ENCODE peak calls at places on chromosomes 13 and 19, in eight cellular contexts. Y is colonic mucosa, G is hepatocyte, L is cardiac muscle cell, W is heart left ventricle, D is fibroblast of mammary gland, P is right atrium auricular region, A is upper lobe of right lung. V is an unnamed sample.

GRCh38 chr13:91112191-91112579 is 235.3 kb upstream of the MIR17HG start:
- DNase-seq in Y (no peak), G (no peak), L (no peak), W (no peak), D (no peak), P (no peak), A (no peak), V (no peak)

GRCh38 chr13:40175639-40176038 is 490.8 kb downstream of the FOXO1 start:
- DNase-seq in Y (no peak), G (no peak), L (peak), W (no peak), D (peak), P (no peak), A (no peak), V (no peak)

GRCh38 chr19:56987184-56987583 is 132.6 kb upstream of the USP29 start:
- DNase-seq in Y (no peak), G (no peak), L (no peak), W (no peak), D (no peak), P (no peak), A (no peak), V (no peak)

GRCh38 chr13:22372261-22372660 is 701.4 kb downstream of the FGF9 start:
- DNase-seq in Y (no peak), G (no peak), L (no peak), W (no peak), D (no peak), P (no peak), A (no peak), V (peak)

GRCh38 chr13:81597101-81597500 is 1256.2 kb upstream of the SPRY2 start:
- DNase-seq in Y (no peak), G (no peak), L (no peak), W (no peak), D (no peak), P (no peak), A (no peak), V (no peak)

GRCh38 chr19:10543420-10544241 is at the start of gene ATG4D:
- DNase-seq in Y (peak), G (peak), L (peak), W (peak), D (peak), P (no peak), A (peak), V (peak)

GRCh38 chr19:28727133-28727834 is 485.7 kb downstream of the UQCRFS1 start:
- DNase-seq in Y (no peak), G (no peak), L (peak), W (peak), D (peak), P (no peak), A (peak), V (no peak)

GRCh38 chr13:80881495-80882482 is 540.9 kb upstream of the SPRY2 start:
- DNase-seq in Y (no peak), G (peak), L (peak), W (no peak), D (peak), P (no peak), A (no peak), V (no peak)

GRCh38 chr19:56403261-56403660 is 871 bp upstream of the ZNF583 start:
- DNase-seq in Y (no peak), G (no peak), L (peak), W (no peak), D (no peak), P (no peak), A (no peak), V (no peak)

GRCh38 chr13:102139626-102140025 is 262.2 kb downstream of the FGF14 start:
- DNase-seq in Y (no peak), G (no peak), L (no peak), W (no peak), D (no peak), P (no peak), A (no peak), V (no peak)

GRCh38 chr13:41696163-41697003 is 239.0 kb downstream of the RGCC start:
- DNase-seq in Y (no peak), G (peak), L (peak), W (no peak), D (peak), P (no peak), A (no peak), V (peak)

GRCh38 chr19:15864824-15865223 is 33.0 kb downstream of the CYP4F2 start:
- DNase-seq in Y (no peak), G (no peak), L (no peak), W (no peak), D (no peak), P (no peak), A (no peak), V (no peak)

GRCh38 chr13:46168341-46168740 is 13.6 kb downstream of the LCP1 start:
- DNase-seq in Y (no peak), G (peak), L (peak), W (no peak), D (peak), P (no peak), A (peak), V (no peak)

GRCh38 chr13:46896346-46897138 is at the start of gene HTR2A:
- DNase-seq in Y (no peak), G (peak), L (peak), W (peak), D (peak), P (peak), A (peak), V (no peak)

GRCh38 chr13:109156181-109156935 is 526.9 kb downstream of the MYO16 start:
- DNase-seq in Y (no peak), G (no peak), L (peak), W (no peak), D (peak), P (no peak), A (peak), V (peak)

GRCh38 chr19:17110599-17110966 is 35.0 kb downstream of the MYO9B start:
- DNase-seq in Y (no peak), G (no peak), L (no peak), W (no peak), D (no peak), P (no peak), A (no peak), V (no peak)

GRCh38 chr19:54029930-54030490 is 33.7 kb downstream of the VSTM1 start:
- DNase-seq in Y (peak), G (peak), L (peak), W (no peak), D (peak), P (peak), A (no peak), V (peak)

GRCh38 chr13:75129331-75129730 is 352.6 kb downstream of the TBC1D4 start:
- DNase-seq in Y (no peak), G (no peak), L (no peak), W (no peak), D (peak), P (no peak), A (no peak), V (no peak)

GRCh38 chr19:1109697-1110671 is 6.2 kb downstream of the GPX4 start:
- DNase-seq in Y (no peak), G (no peak), L (no peak), W (no peak), D (no peak), P (no peak), A (no peak), V (no peak)

GRCh38 chr19:51016798-51017683 is 2.5 kb downstream of the KLK10 start:
- DNase-seq in Y (no peak), G (peak), L (peak), W (no peak), D (peak), P (peak), A (no peak), V (no peak)

GRCh38 chr13:114313061-114313860 is 1.0 kb upstream of the CHAMP1 start:
- DNase-seq in Y (no peak), G (no peak), L (no peak), W (no peak), D (peak), P (no peak), A (no peak), V (no peak)

GRCh38 chr19:14118165-14119051 is 846 bp upstream of the PRKACA start:
- DNase-seq in Y (peak), G (peak), L (peak), W (peak), D (peak), P (peak), A (peak), V (peak)

GRCh38 chr13:46655727-46656180 is 102.8 kb downstream of the LRCH1 start:
- DNase-seq in Y (peak), G (no peak), L (peak), W (no peak), D (no peak), P (no peak), A (no peak), V (no peak)

GRCh38 chr13:85379433-85379832 is 419.8 kb downstream of the SLITRK6 start:
- DNase-seq in Y (no peak), G (no peak), L (peak), W (no peak), D (no peak), P (no peak), A (no peak), V (no peak)

GRCh38 chr19:19459099-19459498 is 53.6 kb downstream of the GATAD2A start:
- DNase-seq in Y (no peak), G (no peak), L (peak), W (no peak), D (peak), P (no peak), A (no peak), V (no peak)

GRCh38 chr19:34350161-34350561 is 14.8 kb upstream of the GPI start:
- DNase-seq in Y (no peak), G (no peak), L (no peak), W (no peak), D (peak), P (no peak), A (no peak), V (no peak)

GRCh38 chr13:73715114-73715909 is 418.9 kb downstream of the KLF12 start:
- DNase-seq in Y (no peak), G (no peak), L (no peak), W (no peak), D (no peak), P (no peak), A (peak), V (no peak)

GRCh38 chr19:53849237-53849676 is 18.4 kb upstream of the MYADM start:
- DNase-seq in Y (no peak), G (no peak), L (peak), W (no peak), D (peak), P (no peak), A (no peak), V (no peak)

GRCh38 chr19:18397242-18398202 is at the start of gene LRRC25:
- DNase-seq in Y (no peak), G (no peak), L (no peak), W (no peak), D (no peak), P (no peak), A (peak), V (no peak)

GRCh38 chr19:53870485-53870844 is 2.8 kb downstream of the MYADM start:
- DNase-seq in Y (peak), G (peak), L (no peak), W (no peak), D (no peak), P (no peak), A (no peak), V (no peak)

GRCh38 chr13:87130401-87130800 is 540.8 kb upstream of the SLITRK5 start:
- DNase-seq in Y (no peak), G (no peak), L (no peak), W (no peak), D (no peak), P (no peak), A (no peak), V (no peak)

GRCh38 chr19:43450545-43450997 is 14.8 kb downstream of the LYPD3 start:
- DNase-seq in Y (no peak), G (no peak), L (peak), W (no peak), D (peak), P (no peak), A (no peak), V (no peak)

GRCh38 chr13:77207943-77208342 is 119.0 kb downstream of the MYCBP2 start:
- DNase-seq in Y (no peak), G (no peak), L (peak), W (no peak), D (peak), P (no peak), A (no peak), V (no peak)

GRCh38 chr19:48136547-48136946 is 25.9 kb upstream of the PLA2G4C start:
- DNase-seq in Y (no peak), G (no peak), L (no peak), W (no peak), D (no peak), P (no peak), A (no peak), V (no peak)

GRCh38 chr19:12872941-12873890 is 8.0 kb downstream of the DNASE2 start:
- DNase-seq in Y (peak), G (peak), L (peak), W (peak), D (peak), P (no peak), A (peak), V (peak)

GRCh38 chr13:45737571-45738002 is 35.5 kb downstream of the CBY2 start:
- DNase-seq in Y (no peak), G (no peak), L (no peak), W (no peak), D (no peak), P (no peak), A (no peak), V (peak)

GRCh38 chr19:31356587-31357314 is 7.5 kb upstream of the TSHZ3 start:
- DNase-seq in Y (peak), G (no peak), L (no peak), W (peak), D (no peak), P (no peak), A (peak), V (no peak)

GRCh38 chr19:31347356-31347755 is 1.9 kb downstream of the TSHZ3 start:
- DNase-seq in Y (no peak), G (no peak), L (peak), W (no peak), D (no peak), P (no peak), A (no peak), V (no peak)

DNA sequence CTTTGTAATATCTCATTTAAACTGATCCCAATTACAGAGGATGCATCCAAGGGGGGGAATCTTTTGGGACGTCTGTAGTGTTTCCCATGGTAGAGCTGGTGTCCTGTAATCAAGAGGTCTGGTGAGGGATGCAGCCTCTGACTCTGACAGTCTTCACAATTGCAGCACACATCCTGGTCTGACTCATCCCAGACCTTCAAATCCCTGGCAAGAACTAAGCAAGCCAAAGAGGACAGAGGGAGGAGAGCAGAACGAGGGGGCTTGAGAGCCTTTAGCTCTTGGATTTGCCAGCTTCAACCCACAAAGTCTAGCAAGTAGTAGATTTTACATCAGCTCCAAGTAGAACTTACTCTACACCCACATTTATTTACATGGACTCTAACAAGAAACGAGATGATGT is 17.3 kb upstream of the FCGBP start:
- DNase-seq in Y (no peak), G (no peak), L (peak), W (no peak), D (peak), P (no peak), A (no peak), V (peak)
- TF ChIP-seq CTCF in Y (no peak), G (no peak), L (no peak), W (no peak), D (no peak), P (no peak), A (no peak), V (no peak)

GRCh38 chr19:2385053-2385721 is 25.1 kb downstream of the TMPRSS9 start:
- DNase-seq in Y (peak), G (peak), L (peak), W (no peak), D (peak), P (no peak), A (no peak), V (peak)
- TF ChIP-seq CTCF in Y (no peak), G (no peak), L (no peak), W (no peak), D (no peak), P (no peak), A (no peak), V (no peak)

GRCh38 chr19:58228584-58229254 is at the start of gene ZNF544:
- DNase-seq in Y (peak), G (peak), L (peak), W (peak), D (peak), P (peak), A (peak), V (peak)

GRCh38 chr19:58227964-58228583 is 640 bp upstream of the ZNF544 start:
- DNase-seq in Y (no peak), G (no peak), L (no peak), W (no peak), D (peak), P (no peak), A (no peak), V (no peak)

DNA sequence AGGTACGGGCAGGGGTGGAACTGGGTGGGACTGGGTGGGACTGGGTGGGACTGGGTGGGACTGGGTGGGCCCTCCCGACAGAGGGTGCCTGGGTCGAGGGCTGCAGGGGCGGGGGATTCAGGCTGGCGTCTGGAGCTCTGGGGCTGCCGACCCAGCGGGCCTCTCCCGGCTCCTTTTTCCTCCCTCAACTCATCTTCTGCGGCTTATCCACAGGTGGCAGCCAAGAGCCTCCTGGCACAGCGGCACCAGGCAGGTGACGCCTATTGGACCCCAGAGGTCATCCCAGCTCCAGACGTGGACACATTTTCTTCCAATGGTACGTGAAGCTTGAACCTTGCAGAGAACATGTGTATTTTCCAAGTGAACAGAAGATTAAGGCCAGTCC is 533 bp downstream of the ZNF544 start:
- DNase-seq in Y (no peak), G (peak), L (peak), W (no peak), D (peak), P (no peak), A (no peak), V (peak)
- TF ChIP-seq CTCF in Y (no peak), G (peak), L (no peak), W (no peak), D (peak), P (no peak), A (no peak), V (peak)

DNA sequence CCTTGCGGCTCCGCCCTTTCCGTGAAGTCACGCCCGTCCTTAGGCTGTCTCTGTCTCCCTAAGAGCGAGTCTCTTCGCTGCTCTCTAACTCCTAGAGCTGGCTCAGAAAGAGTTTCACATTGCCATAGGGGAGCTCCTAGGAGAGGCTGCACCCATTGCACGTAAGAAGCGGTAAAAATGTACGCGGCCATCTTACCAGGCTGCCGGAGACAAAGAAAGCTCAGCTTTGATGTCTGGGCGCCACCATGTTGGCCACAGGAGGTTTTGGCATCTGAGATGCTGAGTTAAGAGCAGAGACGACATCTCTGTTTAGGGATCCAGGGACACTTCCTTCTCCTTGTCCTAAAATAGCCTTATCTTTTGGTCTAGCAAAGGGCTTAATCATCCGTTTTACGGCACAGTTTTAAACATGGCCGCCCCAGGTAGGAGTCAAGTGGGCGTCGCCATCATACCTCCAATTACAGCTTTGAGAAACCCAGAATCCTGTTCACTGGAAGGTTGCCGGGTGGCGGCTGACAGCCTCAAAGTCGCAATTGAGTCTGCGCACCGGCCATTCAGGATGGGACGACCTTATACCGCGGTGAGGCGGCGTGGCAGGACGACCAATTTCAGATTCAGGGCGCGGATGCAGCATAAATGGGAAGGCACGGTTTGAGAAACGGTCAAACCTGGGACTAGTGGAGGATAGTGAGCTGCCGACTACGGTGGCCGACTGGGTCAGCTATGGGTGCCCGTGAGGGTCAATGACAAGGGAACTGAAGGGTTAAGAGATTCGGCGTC is at the start of gene ZNF793:
- DNase-seq in Y (peak), G (peak), L (peak), W (peak), D (peak), P (peak), A (peak), V (no peak)
- TF ChIP-seq CTCF in Y (no peak), G (no peak), L (no peak), W (no peak), D (no peak), P (no peak), A (no peak), V (no peak)

GRCh38 chr13:23505007-23505406 is 65.2 kb upstream of the TNFRSF19 start:
- DNase-seq in Y (no peak), G (no peak), L (peak), W (no peak), D (peak), P (no peak), A (no peak), V (no peak)

GRCh38 chr13:23504188-23504587 is 66.0 kb upstream of the TNFRSF19 start:
- DNase-seq in Y (no peak), G (no peak), L (no peak), W (no peak), D (peak), P (no peak), A (no peak), V (no peak)

GRCh38 chr13:23506821-23507210 is 63.4 kb upstream of the TNFRSF19 start:
- DNase-seq in Y (no peak), G (peak), L (peak), W (no peak), D (peak), P (no peak), A (no peak), V (no peak)

GRCh38 chr13:23509781-23510543 is 60.2 kb upstream of the TNFRSF19 start:
- DNase-seq in Y (no peak), G (no peak), L (peak), W (no peak), D (peak), P (no peak), A (no peak), V (peak)

GRCh38 chr13:23506071-23506820 is 64.0 kb upstream of the TNFRSF19 start:
- DNase-seq in Y (no peak), G (no peak), L (peak), W (no peak), D (peak), P (no peak), A (no peak), V (no peak)
- TF ChIP-seq CTCF in Y (no peak), G (no peak), L (no peak), W (no peak), D (no peak), P (no peak), A (no peak), V (no peak)

GRCh38 chr13:26378116-26378515 is 124.2 kb downstream of the CDK8 start:
- DNase-seq in Y (no peak), G (no peak), L (no peak), W (no peak), D (no peak), P (no peak), A (no peak), V (no peak)

GRCh38 chr13:26379831-26380230 is 125.9 kb downstream of the CDK8 start:
- DNase-seq in Y (no peak), G (no peak), L (no peak), W (no peak), D (no peak), P (no peak), A (no peak), V (no peak)

GRCh38 chr13:26380930-26381329 is 127.0 kb downstream of the CDK8 start:
- DNase-seq in Y (no peak), G (no peak), L (no peak), W (no peak), D (no peak), P (no peak), A (no peak), V (no peak)

GRCh38 chr13:26376430-26376829 is 122.5 kb downstream of the CDK8 start:
- DNase-seq in Y (no peak), G (no peak), L (no peak), W (no peak), D (no peak), P (no peak), A (no peak), V (no peak)

DNA sequence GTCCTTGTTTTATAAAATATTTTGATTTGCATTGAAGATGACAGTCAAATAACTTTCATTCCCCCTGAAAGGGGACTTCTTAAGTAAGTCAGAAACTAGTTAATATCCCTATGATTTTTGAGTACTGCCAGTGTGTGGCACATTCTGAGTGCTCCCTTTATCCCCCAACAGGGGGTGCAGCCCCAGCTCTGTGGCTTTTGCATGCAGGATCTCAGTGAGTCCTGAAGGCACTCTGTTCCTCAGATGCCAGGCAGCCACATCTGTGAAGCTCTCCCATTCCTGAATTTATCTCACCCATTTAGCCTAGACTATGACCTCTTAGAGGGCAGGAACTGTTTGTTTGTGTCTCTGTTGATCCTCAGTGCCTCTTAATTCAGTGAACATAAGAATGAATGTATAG is 123.1 kb downstream of the CDK8 start:
- DNase-seq in Y (no peak), G (peak), L (peak), W (no peak), D (peak), P (no peak), A (no peak), V (peak)
- TF ChIP-seq CTCF in Y (no peak), G (peak), L (peak), W (peak), D (peak), P (peak), A (peak), V (peak)

V was measured in MCF 10A.